ENCODE peak calls at places on chromosomes 4 and X, in five cellular contexts. P is breast epithelium, G is COR-L47, R is NCI-H1436, W is K562. D is an unnamed sample.

GRCh38 chr4:52954771-52955170 is 92.7 kb downstream of the RASL11B start:
- DNase-seq in G (no peak), P (no peak), R (no peak), W (peak; percentile 12), D (no peak)

GRCh38 chr4:11599044-11599443 is 170.3 kb upstream of the HS3ST1 start:
- DNase-seq in G (no peak), W (no peak), R (no peak), P (no peak), D (no peak)

GRCh38 chr4:44629280-44629866 is 22.1 kb downstream of the YIPF7 start:
- DNase-seq in G (peak; percentile 47), P (no peak), R (peak; percentile 2), W (peak; percentile 39), D (no peak)

GRCh38 chr4:76463568-76463967 is 28.5 kb downstream of the SHROOM3 start:
- DNase-seq in G (no peak), P (no peak), W (no peak), R (no peak), D (no peak)

GRCh38 chrX:149962859-149963757 is 24.8 kb upstream of the EOLA2 start:
- DNase-seq in G (peak; percentile 9), R (peak; percentile 9), W (peak; percentile 14), P (no peak), D (peak; percentile 28)

GRCh38 chr4:3384771-3385701 is 56.7 kb upstream of the HGFAC start:
- DNase-seq in R (no peak), W (no peak), P (no peak), G (no peak), D (no peak)

GRCh38 chr4:104591505-104591904 is 96.8 kb upstream of the CXXC4 start:
- DNase-seq in R (peak; percentile 91), G (peak; percentile 96), W (no peak), P (peak; percentile 55), D (peak; percentile 88)

GRCh38 chr4:138981930-138982390 is 33.6 kb upstream of the NOCT start:
- DNase-seq in R (no peak), P (no peak), G (no peak), W (no peak), D (no peak)

GRCh38 chrX:153766871-153767673 is 3.0 kb downstream of the PLXNB3 start:
- DNase-seq in R (no peak), W (peak; percentile 2), G (no peak), P (no peak), D (no peak)

GRCh38 chrX:50407976-50408375 is 62.6 kb downstream of the DGKK start:
- DNase-seq in W (no peak), G (no peak), R (no peak), P (no peak), D (no peak)

GRCh38 chr4:2436301-2436700 is 17.5 kb downstream of the CFAP99 start:
- DNase-seq in P (no peak), G (no peak), W (no peak), R (no peak), D (no peak)

GRCh38 chrX:139828037-139828436 is 104.8 kb downstream of the ATP11C start:
- DNase-seq in R (no peak), G (no peak), W (no peak), P (no peak), D (no peak)

GRCh38 chr4:95556460-95556859 is 7.7 kb upstream of the UNC5C start:
- DNase-seq in W (no peak), R (no peak), G (no peak), P (no peak), D (no peak)

GRCh38 chr4:157994863-157995262 is 178.0 kb downstream of the GASK1B start:
- DNase-seq in G (no peak), R (no peak), P (no peak), W (no peak), D (peak; percentile 4)

GRCh38 chr4:90099795-90100194 is 27.4 kb upstream of the CCSER1 start:
- DNase-seq in R (no peak), G (no peak), W (no peak), P (no peak), D (no peak)

GRCh38 chr4:77040265-77040664 is 35.5 kb downstream of the CCNI start:
- DNase-seq in R (no peak), G (no peak), W (no peak), P (no peak), D (no peak)

GRCh38 chr4:124530464-124531077 is 182.0 kb downstream of the ANKRD50 start:
- DNase-seq in R (no peak), G (no peak), W (no peak), P (no peak), D (no peak)

D was measured in NCI-H1930.